ENCODE peak calls at places on chromosomes 5 and 9, in six cellular contexts. One of them, this sample, is unnamed.

GRCh38 chr5:139816566-139816965 is 21.0 kb downstream of the PSD2 start:
- DNase-seq in transverse colon: no peak
- DNase-seq in ovary: no peak
- DNase-seq in A549: no peak
- DNase-seq in upper lobe of left lung: no peak
- DNase-seq in tibial nerve: no peak
- DNase-seq in this sample: no peak

GRCh38 chr5:53917095-53917494 is 356.7 kb downstream of the NDUFS4 start:
- DNase-seq in upper lobe of left lung: no peak
- DNase-seq in tibial nerve: no peak
- DNase-seq in transverse colon: no peak
- DNase-seq in ovary: no peak
- DNase-seq in A549: peak; percentile 18
- DNase-seq in this sample: no peak

GRCh38 chr9:96061293-96061987 is 185.9 kb downstream of the ERCC6L2 start:
- DNase-seq in ovary: no peak
- DNase-seq in A549: peak; percentile 47
- DNase-seq in tibial nerve: peak; percentile 40
- DNase-seq in upper lobe of left lung: peak; percentile 32
- DNase-seq in transverse colon: no peak
- DNase-seq in this sample: peak; percentile 57

GRCh38 chr5:142915840-142916424 is 145.8 kb downstream of the ARHGAP26 start:
- DNase-seq in transverse colon: peak; percentile 23
- DNase-seq in A549: peak; percentile 63
- DNase-seq in ovary: no peak
- DNase-seq in tibial nerve: no peak
- DNase-seq in upper lobe of left lung: no peak
- DNase-seq in this sample: peak; percentile 39

GRCh38 chr9:27743490-27743889 is 170.2 kb upstream of the C9orf72 start:
- DNase-seq in tibial nerve: no peak
- DNase-seq in transverse colon: no peak
- DNase-seq in ovary: no peak
- DNase-seq in upper lobe of left lung: no peak
- DNase-seq in A549: no peak
- DNase-seq in this sample: no peak

GRCh38 chr5:113520429-113520828 is 6.9 kb downstream of the YTHDC2 start:
- DNase-seq in upper lobe of left lung: no peak
- DNase-seq in transverse colon: no peak
- DNase-seq in ovary: no peak
- DNase-seq in tibial nerve: no peak
- DNase-seq in A549: no peak
- DNase-seq in this sample: no peak

GRCh38 chr5:103674321-103674720 is 111.7 kb upstream of the NUDT12 start:
- DNase-seq in transverse colon: no peak
- DNase-seq in upper lobe of left lung: no peak
- DNase-seq in tibial nerve: no peak
- DNase-seq in A549: no peak
- DNase-seq in ovary: no peak
- DNase-seq in this sample: no peak

GRCh38 chr9:21096172-21096900 is 18.6 kb upstream of the IFNB1 start:
- DNase-seq in transverse colon: no peak
- DNase-seq in ovary: peak; percentile 11
- DNase-seq in tibial nerve: no peak
- DNase-seq in upper lobe of left lung: no peak
- DNase-seq in A549: no peak
- DNase-seq in this sample: no peak

GRCh38 chr5:131747180-131748105 is 49.4 kb downstream of the FNIP1 start:
- DNase-seq in A549: no peak
- DNase-seq in upper lobe of left lung: no peak
- DNase-seq in tibial nerve: no peak
- DNase-seq in transverse colon: no peak
- DNase-seq in ovary: no peak
- DNase-seq in this sample: no peak

GRCh38 chr9:117080996-117081395 is 333.9 kb downstream of the ASTN2 start:
- DNase-seq in tibial nerve: no peak
- DNase-seq in A549: no peak
- DNase-seq in transverse colon: no peak
- DNase-seq in upper lobe of left lung: no peak
- DNase-seq in ovary: no peak
- DNase-seq in this sample: no peak

GRCh38 chr5:33538201-33538600 is 97.4 kb downstream of the TARS1 start:
- DNase-seq in upper lobe of left lung: no peak
- DNase-seq in tibial nerve: no peak
- DNase-seq in transverse colon: no peak
- DNase-seq in A549: no peak
- DNase-seq in ovary: no peak
- DNase-seq in this sample: no peak

GRCh38 chr5:120535900-120536299 is 71.8 kb downstream of the PRR16 start:
- DNase-seq in A549: no peak
- DNase-seq in upper lobe of left lung: no peak
- DNase-seq in transverse colon: no peak
- DNase-seq in ovary: no peak
- DNase-seq in tibial nerve: no peak
- DNase-seq in this sample: no peak

GRCh38 chr9:27261517-27262211 is 35.3 kb downstream of the EQTN start:
- DNase-seq in ovary: no peak
- DNase-seq in tibial nerve: no peak
- DNase-seq in transverse colon: no peak
- DNase-seq in A549: no peak
- DNase-seq in upper lobe of left lung: peak; percentile 44
- DNase-seq in this sample: no peak

GRCh38 chr5:146962801-146963355 is 84.3 kb upstream of the PPP2R2B start:
- DNase-seq in ovary: no peak
- DNase-seq in upper lobe of left lung: no peak
- DNase-seq in A549: peak; percentile 3
- DNase-seq in tibial nerve: no peak
- DNase-seq in transverse colon: no peak
- DNase-seq in this sample: no peak

GRCh38 chr5:175542232-175542965 is 64.0 kb downstream of the SFXN1 start:
- DNase-seq in tibial nerve: no peak
- DNase-seq in upper lobe of left lung: no peak
- DNase-seq in A549: no peak
- DNase-seq in ovary: no peak
- DNase-seq in transverse colon: no peak
- DNase-seq in this sample: peak; percentile 27

GRCh38 chr9:2241461-2241874 is 226.3 kb downstream of the SMARCA2 start:
- DNase-seq in upper lobe of left lung: no peak
- DNase-seq in tibial nerve: peak; percentile 14
- DNase-seq in ovary: peak; percentile 58
- DNase-seq in transverse colon: no peak
- DNase-seq in A549: peak; percentile 78
- DNase-seq in this sample: no peak

GRCh38 chr9:126773004-126773607 is 31.7 kb upstream of the ZBTB43 start:
- DNase-seq in A549: peak; percentile 56
- DNase-seq in transverse colon: no peak
- DNase-seq in tibial nerve: no peak
- DNase-seq in upper lobe of left lung: no peak
- DNase-seq in ovary: no peak
- DNase-seq in this sample: no peak

GRCh38 chr5:93717162-93717561 is 24.2 kb downstream of the POU5F2 start:
- DNase-seq in upper lobe of left lung: peak; percentile 44
- DNase-seq in tibial nerve: no peak
- DNase-seq in ovary: no peak
- DNase-seq in transverse colon: no peak
- DNase-seq in A549: peak; percentile 31
- DNase-seq in this sample: no peak

GRCh38 chr5:137395011-137395755 is 103.9 kb downstream of the SPOCK1 start:
- DNase-seq in transverse colon: no peak
- DNase-seq in upper lobe of left lung: no peak
- DNase-seq in ovary: no peak
- DNase-seq in tibial nerve: no peak
- DNase-seq in A549: no peak
- DNase-seq in this sample: no peak
- TF ChIP-seq EP300 in transverse colon: peak; percentile 16
- TF ChIP-seq EP300 in upper lobe of left lung: no peak
- TF ChIP-seq EP300 in ovary: no peak
- TF ChIP-seq EP300 in tibial nerve: no peak
- TF ChIP-seq EP300 in A549: no peak
- TF ChIP-seq EP300 in this sample: no peak

GRCh38 chr9:73523391-73523790 is 371.7 kb downstream of the ANXA1 start:
- DNase-seq in tibial nerve: no peak
- DNase-seq in ovary: no peak
- DNase-seq in upper lobe of left lung: no peak
- DNase-seq in transverse colon: no peak
- DNase-seq in A549: no peak
- DNase-seq in this sample: no peak
- TF ChIP-seq EP300 in tibial nerve: no peak
- TF ChIP-seq EP300 in ovary: no peak
- TF ChIP-seq EP300 in upper lobe of left lung: no peak
- TF ChIP-seq EP300 in transverse colon: no peak
- TF ChIP-seq EP300 in A549: no peak
- TF ChIP-seq EP300 in this sample: no peak

DNA sequence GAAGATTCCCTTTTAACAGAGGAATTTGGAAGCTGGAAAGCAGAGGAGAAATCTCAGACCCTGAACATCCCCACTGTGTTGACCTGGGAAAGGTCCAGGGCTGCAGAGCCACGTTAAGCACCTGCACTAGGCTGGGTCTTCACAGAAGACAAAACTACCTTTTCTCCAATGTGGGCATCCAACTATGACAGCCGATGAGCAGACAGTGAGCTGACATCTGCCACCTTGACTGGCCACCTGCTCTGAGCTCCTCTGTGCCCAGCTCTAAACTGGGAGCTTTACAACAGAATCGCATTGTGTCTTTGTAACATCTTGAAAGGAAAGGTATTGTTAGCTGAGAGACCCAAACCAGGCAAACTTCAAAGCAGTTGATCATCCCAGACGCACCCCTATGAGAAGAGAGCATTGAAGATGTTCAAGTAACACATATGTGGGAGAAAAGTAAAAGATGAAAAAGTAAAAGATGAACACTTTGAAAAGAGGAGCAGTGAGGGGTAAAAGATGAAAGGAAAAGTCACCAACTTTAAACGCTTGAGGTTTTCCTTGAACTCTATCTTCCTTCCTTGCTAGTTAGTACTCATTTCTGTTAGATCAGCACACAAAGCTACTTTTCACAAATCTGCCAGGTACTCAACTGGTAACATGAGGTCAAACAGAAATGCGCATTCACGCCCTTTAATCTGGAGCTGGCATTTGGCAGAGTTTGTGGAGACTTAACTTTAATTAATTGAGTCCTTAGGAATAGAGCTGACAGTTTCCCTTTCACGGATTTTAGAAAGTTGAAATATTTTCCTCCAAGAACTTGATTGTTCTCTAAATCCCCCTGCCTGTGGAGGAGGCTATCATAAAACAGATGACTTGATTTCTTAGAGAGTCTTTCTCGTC is 53.2 kb upstream of the CTXN3 start:
- DNase-seq in A549: no peak
- DNase-seq in upper lobe of left lung: no peak
- DNase-seq in transverse colon: no peak
- DNase-seq in ovary: no peak
- DNase-seq in tibial nerve: no peak
- DNase-seq in this sample: no peak
- TF ChIP-seq EP300 in A549: no peak
- TF ChIP-seq EP300 in upper lobe of left lung: no peak
- TF ChIP-seq EP300 in transverse colon: no peak
- TF ChIP-seq EP300 in ovary: no peak
- TF ChIP-seq EP300 in tibial nerve: no peak
- TF ChIP-seq EP300 in this sample: no peak

GRCh38 chr9:77588319-77588937 is 59.7 kb downstream of the GNA14 start:
- DNase-seq in upper lobe of left lung: no peak
- DNase-seq in transverse colon: no peak
- DNase-seq in ovary: no peak
- DNase-seq in A549: peak; percentile 53
- DNase-seq in tibial nerve: no peak
- DNase-seq in this sample: no peak

GRCh38 chr9:77587036-77587435 is 61.1 kb downstream of the GNA14 start:
- DNase-seq in transverse colon: no peak
- DNase-seq in tibial nerve: no peak
- DNase-seq in ovary: no peak
- DNase-seq in upper lobe of left lung: no peak
- DNase-seq in A549: no peak
- DNase-seq in this sample: no peak

GRCh38 chr9:77587851-77588250 is 60.3 kb downstream of the GNA14 start:
- DNase-seq in ovary: no peak
- DNase-seq in A549: no peak
- DNase-seq in tibial nerve: no peak
- DNase-seq in transverse colon: no peak
- DNase-seq in upper lobe of left lung: no peak
- DNase-seq in this sample: no peak

GRCh38 chr9:77585335-77585786 is 62.8 kb downstream of the GNA14 start:
- DNase-seq in upper lobe of left lung: no peak
- DNase-seq in A549: no peak
- DNase-seq in transverse colon: no peak
- DNase-seq in tibial nerve: no peak
- DNase-seq in ovary: no peak
- DNase-seq in this sample: no peak

DNA sequence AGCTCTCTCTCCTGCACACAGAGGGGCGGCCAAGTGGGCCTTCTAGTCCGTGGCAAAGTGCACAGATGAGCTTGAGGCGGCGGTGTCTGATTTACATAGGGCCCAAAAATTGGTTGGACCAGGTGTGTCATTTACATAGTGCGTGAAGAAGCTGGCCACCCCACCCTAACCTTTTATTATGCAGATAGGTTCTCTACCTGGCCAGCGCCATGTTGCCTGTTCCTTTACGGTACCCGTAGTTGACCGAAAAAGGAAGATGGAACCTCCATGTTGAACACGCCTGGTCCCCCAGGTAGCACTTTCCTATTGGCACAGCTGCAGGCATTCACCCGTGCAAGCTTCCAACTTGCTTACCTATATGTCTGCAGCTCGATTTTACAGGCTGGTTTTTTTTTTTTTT is 61.5 kb downstream of the GNA14 start:
- DNase-seq in ovary: no peak
- DNase-seq in tibial nerve: no peak
- DNase-seq in transverse colon: no peak
- DNase-seq in upper lobe of left lung: no peak
- DNase-seq in A549: no peak
- DNase-seq in this sample: no peak
- TF ChIP-seq EP300 in ovary: no peak
- TF ChIP-seq EP300 in tibial nerve: no peak
- TF ChIP-seq EP300 in transverse colon: no peak
- TF ChIP-seq EP300 in upper lobe of left lung: no peak
- TF ChIP-seq EP300 in A549: no peak
- TF ChIP-seq EP300 in this sample: no peak

This sample was measured in stomach.